ENCODE peak calls at places on chromosome 16, in four cellular contexts. One of them, this sample, is unnamed. For H3K4me1, the result is how much of the 10 kb centered on the place peaks cover.

GRCh38 chr16:49663081-49664057 is 192.5 kb downstream of the ZNF423 start:
- DNase-seq in GM23248: peak
- DNase-seq in PC-3: no peak
- DNase-seq in GM23338: no peak
- DNase-seq in this sample: no peak

GRCh38 chr16:81204794-81205680 is 33.5 kb upstream of the BCO1 start:
- DNase-seq in GM23248: peak
- DNase-seq in PC-3: peak
- DNase-seq in GM23338: peak
- DNase-seq in this sample: peak

GRCh38 chr16:65323655-65324237 is 201.9 kb upstream of the CDH11 start:
- DNase-seq in GM23248: no peak
- DNase-seq in PC-3: no peak
- DNase-seq in GM23338: no peak
- DNase-seq in this sample: peak

GRCh38 chr16:63617047-63617989 is 1504.5 kb downstream of the CDH11 start:
- DNase-seq in GM23338: peak
- DNase-seq in GM23248: no peak
- DNase-seq in PC-3: no peak
- DNase-seq in this sample: no peak

GRCh38 chr16:69717066-69717465 is 9.3 kb downstream of the NQO1 start:
- DNase-seq in GM23248: no peak
- DNase-seq in GM23338: no peak
- DNase-seq in PC-3: no peak
- DNase-seq in this sample: no peak

GRCh38 chr16:50580180-50580771 is 32.1 kb downstream of the NKD1 start:
- DNase-seq in PC-3: no peak
- DNase-seq in GM23338: no peak
- DNase-seq in GM23248: peak
- DNase-seq in this sample: no peak

GRCh38 chr16:19166500-19166899 is 1.5 kb upstream of the SYT17 start:
- DNase-seq in PC-3: peak
- DNase-seq in GM23248: no peak
- DNase-seq in GM23338: no peak
- DNase-seq in this sample: no peak

GRCh38 chr16:30351586-30352419 is 3.3 kb downstream of the CD2BP2 start:
- DNase-seq in GM23338: no peak
- DNase-seq in PC-3: peak
- DNase-seq in GM23248: peak
- DNase-seq in this sample: peak

GRCh38 chr16:75733305-75734141 is 7.2 kb upstream of the CPHXL start:
- DNase-seq in GM23248: peak
- DNase-seq in PC-3: peak
- DNase-seq in GM23338: no peak
- DNase-seq in this sample: no peak

GRCh38 chr16:55534773-55535172 is 25.9 kb downstream of the LPCAT2 start:
- DNase-seq in PC-3: no peak
- DNase-seq in GM23338: no peak
- DNase-seq in GM23248: no peak
- DNase-seq in this sample: no peak

GRCh38 chr16:88623858-88624257 is 14.5 kb upstream of the IL17C start:
- DNase-seq in GM23248: no peak
- DNase-seq in GM23338: no peak
- DNase-seq in PC-3: no peak
- DNase-seq in this sample: no peak

GRCh38 chr16:528111-529011 is 849 bp downstream of the CAPN15 start:
- DNase-seq in PC-3: peak
- DNase-seq in GM23338: peak
- DNase-seq in GM23248: peak
- DNase-seq in this sample: peak

GRCh38 chr16:27431773-27432599 is 30.0 kb downstream of the IL21R start:
- DNase-seq in PC-3: peak
- DNase-seq in GM23248: peak
- DNase-seq in GM23338: no peak
- DNase-seq in this sample: no peak

GRCh38 chr16:89847056-89847929 is 19.0 kb downstream of the SPIRE2 start:
- DNase-seq in GM23248: no peak
- DNase-seq in PC-3: no peak
- DNase-seq in GM23338: no peak
- DNase-seq in this sample: no peak

GRCh38 chr16:620700-621525 is 9.9 kb upstream of the WFIKKN1 start:
- DNase-seq in GM23248: no peak
- DNase-seq in GM23338: no peak
- DNase-seq in PC-3: no peak
- DNase-seq in this sample: no peak

GRCh38 chr16:3456374-3456773 is 12.9 kb downstream of the NAA60 start:
- DNase-seq in GM23338: no peak
- DNase-seq in GM23248: peak
- DNase-seq in PC-3: no peak
- DNase-seq in this sample: no peak

GRCh38 chr16:12100124-12100647 is 123.7 kb downstream of the SNX29 start:
- DNase-seq in GM23248: no peak
- DNase-seq in GM23338: no peak
- DNase-seq in PC-3: no peak
- DNase-seq in this sample: no peak

GRCh38 chr16:50007744-50008143 is 17.3 kb upstream of the CNEP1R1 start:
- DNase-seq in GM23248: no peak
- DNase-seq in GM23338: no peak
- DNase-seq in PC-3: no peak
- DNase-seq in this sample: no peak

GRCh38 chr16:23391381-23392222 is 61.4 kb downstream of the COG7 start:
- DNase-seq in PC-3: no peak
- DNase-seq in GM23248: no peak
- DNase-seq in GM23338: no peak
- DNase-seq in this sample: no peak

GRCh38 chr16:2914233-2914632 is 2.5 kb downstream of the FLYWCH1 start:
- DNase-seq in GM23248: no peak
- DNase-seq in PC-3: no peak
- DNase-seq in GM23338: peak
- DNase-seq in this sample: no peak

GRCh38 chr16:53952215-53953208 is 248.6 kb downstream of the FTO start:
- DNase-seq in GM23338: no peak
- DNase-seq in PC-3: no peak
- DNase-seq in GM23248: peak
- DNase-seq in this sample: peak

GRCh38 chr16:23640669-23640958 is 496 bp downstream of the PALB2 start:
- DNase-seq in GM23248: peak
- DNase-seq in GM23338: peak
- DNase-seq in PC-3: no peak
- DNase-seq in this sample: peak

GRCh38 chr16:11843206-11843605 is 8.1 kb downstream of the RSL1D1 start:
- DNase-seq in PC-3: no peak
- DNase-seq in GM23248: no peak
- DNase-seq in GM23338: no peak
- DNase-seq in this sample: no peak

GRCh38 chr16:84026601-84027000 is 16.0 kb downstream of the SLC38A8 start:
- DNase-seq in GM23248: no peak
- DNase-seq in PC-3: no peak
- DNase-seq in GM23338: no peak
- DNase-seq in this sample: no peak

GRCh38 chr16:53511403-53512280 is 8.6 kb upstream of the AKTIP start:
- DNase-seq in GM23338: no peak
- DNase-seq in PC-3: peak
- DNase-seq in GM23248: no peak
- DNase-seq in this sample: no peak

GRCh38 chr16:29645699-29646187 is 17.3 kb upstream of the SPN start:
- DNase-seq in GM23338: peak
- DNase-seq in GM23248: no peak
- DNase-seq in PC-3: no peak
- DNase-seq in this sample: peak

GRCh38 chr16:61834082-61834481 is 202.2 kb downstream of the CDH8 start:
- DNase-seq in PC-3: no peak
- DNase-seq in GM23248: no peak
- DNase-seq in GM23338: no peak
- DNase-seq in this sample: no peak

GRCh38 chr16:46974352-46974751 is 878 bp upstream of the DNAJA2 start:
- DNase-seq in GM23248: peak
- DNase-seq in PC-3: no peak
- DNase-seq in GM23338: peak
- DNase-seq in this sample: peak

GRCh38 chr16:89827383-89828198 is 684 bp upstream of the SPIRE2 start:
- DNase-seq in GM23248: peak
- DNase-seq in GM23338: peak
- DNase-seq in PC-3: peak
- DNase-seq in this sample: no peak

GRCh38 chr16:79651363-79651762 is 50.8 kb upstream of the MAF start:
- DNase-seq in GM23248: peak
- DNase-seq in PC-3: no peak
- DNase-seq in GM23338: no peak
- DNase-seq in this sample: no peak

GRCh38 chr16:85673529-85674417 is 15.0 kb downstream of the GINS2 start:
- DNase-seq in GM23248: peak
- DNase-seq in GM23338: no peak
- DNase-seq in PC-3: no peak
- DNase-seq in this sample: no peak

GRCh38 chr16:14302031-14302398 is 230.9 kb downstream of the MRTFB start:
- DNase-seq in PC-3: peak
- DNase-seq in GM23338: peak
- DNase-seq in GM23248: peak
- DNase-seq in this sample: peak

GRCh38 chr16:69619514-69619913 is 53.7 kb downstream of the NFAT5 start:
- DNase-seq in PC-3: no peak
- DNase-seq in GM23338: no peak
- DNase-seq in GM23248: no peak
- DNase-seq in this sample: no peak

GRCh38 chr16:31087481-31087880 is 1.3 kb downstream of the PRSS53 start:
- DNase-seq in PC-3: no peak
- DNase-seq in GM23338: no peak
- DNase-seq in GM23248: no peak
- DNase-seq in this sample: no peak

GRCh38 chr16:74608944-74609343 is 2.0 kb upstream of the GLG1 start:
- DNase-seq in GM23248: no peak
- DNase-seq in GM23338: no peak
- DNase-seq in PC-3: no peak
- DNase-seq in this sample: no peak

GRCh38 chr16:28183930-28184329 is 27.8 kb downstream of the XPO6 start:
- DNase-seq in GM23248: no peak
- DNase-seq in PC-3: no peak
- DNase-seq in GM23338: no peak
- DNase-seq in this sample: no peak

GRCh38 chr16:17375388-17376304 is 95.1 kb downstream of the XYLT1 start:
- DNase-seq in PC-3: no peak
- DNase-seq in GM23248: no peak
- DNase-seq in GM23338: no peak
- DNase-seq in this sample: peak
- H3K4me1 ChIP-seq in PC-3: under half
- H3K4me1 ChIP-seq in GM23248: under half
- H3K4me1 ChIP-seq in GM23338: under half
- H3K4me1 ChIP-seq in this sample: half or more

GRCh38 chr16:57736419-57737281 is 1.1 kb downstream of the KATNB1 start:
- DNase-seq in GM23338: peak
- DNase-seq in PC-3: peak
- DNase-seq in GM23248: peak
- DNase-seq in this sample: peak

GRCh38 chr16:57734925-57735754 is 430 bp upstream of the KATNB1 start:
- DNase-seq in GM23248: peak
- DNase-seq in GM23338: peak
- DNase-seq in PC-3: peak
- DNase-seq in this sample: peak

GRCh38 chr16:57732683-57733082 is 2.9 kb upstream of the KATNB1 start:
- DNase-seq in GM23338: no peak
- DNase-seq in GM23248: no peak
- DNase-seq in PC-3: no peak
- DNase-seq in this sample: no peak

GRCh38 chr16:57735755-57736418 is at the start of gene KATNB1:
- DNase-seq in PC-3: no peak
- DNase-seq in GM23248: no peak
- DNase-seq in GM23338: peak
- DNase-seq in this sample: no peak

GRCh38 chr16:57734308-57734924 is 1.2 kb upstream of the KATNB1 start:
- DNase-seq in GM23338: no peak
- DNase-seq in PC-3: no peak
- DNase-seq in GM23248: no peak
- DNase-seq in this sample: no peak
- H3K4me3 ChIP-seq in GM23338: peak
- H3K4me3 ChIP-seq in PC-3: peak
- H3K4me3 ChIP-seq in GM23248: peak
- H3K4me3 ChIP-seq in this sample: peak

GRCh38 chr16:86911311-86911999 is 333.1 kb downstream of the FOXL1 start:
- DNase-seq in GM23338: no peak
- DNase-seq in GM23248: no peak
- DNase-seq in PC-3: no peak
- DNase-seq in this sample: no peak
- TF ChIP-seq EZH2phosphoT487 in GM23338: no peak
- TF ChIP-seq EZH2phosphoT487 in GM23248: no peak
- TF ChIP-seq EZH2phosphoT487 in PC-3: no peak
- TF ChIP-seq EZH2phosphoT487 in this sample: no peak

GRCh38 chr16:21610006-21610544 is 10.7 kb downstream of the METTL9 start:
- DNase-seq in GM23338: peak
- DNase-seq in PC-3: no peak
- DNase-seq in GM23248: no peak
- DNase-seq in this sample: no peak
- H3K4me1 ChIP-seq in GM23338: half or more
- H3K4me1 ChIP-seq in PC-3: under half
- H3K4me1 ChIP-seq in GM23248: half or more
- H3K4me1 ChIP-seq in this sample: under half

DNA sequence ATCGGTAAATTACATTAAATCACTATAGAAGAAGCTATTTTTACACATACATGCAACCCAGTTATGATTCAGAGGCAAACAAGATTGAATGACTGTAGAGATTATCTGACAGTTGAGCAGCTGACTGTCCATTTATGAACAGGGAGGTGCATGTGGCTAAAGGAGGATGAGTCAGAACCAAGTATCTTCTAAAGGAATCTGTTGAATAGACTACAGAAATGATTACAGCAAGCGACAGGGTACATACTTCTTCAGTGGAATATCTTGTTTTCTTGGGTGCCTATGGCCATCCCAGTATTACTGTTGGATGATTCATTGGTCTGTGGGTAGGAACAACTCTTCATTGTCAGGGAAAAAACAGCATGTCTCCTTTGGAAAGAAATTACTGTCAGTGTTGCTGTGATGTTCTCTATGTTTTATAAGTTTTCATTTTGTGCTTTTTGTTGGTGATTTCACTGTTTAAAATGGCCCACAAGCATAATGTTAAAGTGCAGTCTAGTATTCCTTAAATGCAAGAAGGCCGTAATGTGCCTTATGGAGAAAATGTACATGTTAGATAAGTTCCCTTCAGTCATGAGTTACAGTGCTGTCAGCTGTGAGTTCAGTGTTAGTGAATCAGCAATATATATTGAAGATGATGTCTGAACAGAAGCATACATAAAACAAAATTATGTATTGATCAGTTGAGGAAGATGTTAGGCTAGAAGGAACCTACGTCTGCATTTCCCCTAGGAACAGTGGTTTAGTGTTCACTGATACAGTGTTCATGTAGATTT is 27.0 kb downstream of the CBFB start:
- DNase-seq in GM23338: no peak
- DNase-seq in GM23248: peak
- DNase-seq in PC-3: peak
- DNase-seq in this sample: no peak
- H3K4me3 ChIP-seq in GM23338: no peak
- H3K4me3 ChIP-seq in GM23248: peak
- H3K4me3 ChIP-seq in PC-3: peak
- H3K4me3 ChIP-seq in this sample: no peak

This sample was measured in OCI-LY7.